ENCODE peak calls at places on chromosomes 6 and 20, in six cellular contexts. B is AG20443; L is head of caudate nucleus; C is CD4-positive, alpha-beta memory T cell; E is neural crest cell; A is HEK293T. Q is an unnamed sample.

GRCh38 chr6:52135217-52135616 is 47.8 kb upstream of the PKHD1 start:
- DNase-seq in A (no peak), B (no peak), C (no peak), E (no peak), L (no peak), Q (no peak)

GRCh38 chr20:38148328-38149102 is 16.6 kb downstream of the TGM2 start:
- DNase-seq in L (no peak), A (no peak), B (no peak), C (no peak), E (no peak), Q (no peak)

GRCh38 chr6:138864343-138864890 is 68.5 kb downstream of the ECT2L start:
- DNase-seq in B (no peak), C (no peak), E (no peak), A (no peak), L (no peak), Q (no peak)

GRCh38 chr20:45336530-45337366 is 11.5 kb downstream of the SDC4 start:
- DNase-seq in L (peak), A (no peak), C (no peak), B (peak), E (no peak), Q (peak)

GRCh38 chr6:129835691-129836090 is 25.4 kb downstream of the TMEM244 start:
- DNase-seq in C (no peak), E (no peak), A (no peak), B (no peak), L (no peak), Q (no peak)

GRCh38 chr6:35491558-35492541 is 5.0 kb downstream of the TEAD3 start:
- DNase-seq in B (no peak), L (no peak), E (no peak), A (no peak), C (no peak), Q (no peak)

GRCh38 chr6:138970856-138971425 is 17.1 kb downstream of the REPS1 start:
- DNase-seq in A (no peak), B (peak), E (no peak), C (no peak), L (no peak), Q (peak)

GRCh38 chr20:58891686-58892125 is 39.2 kb downstream of the GNAS start:
- DNase-seq in L (no peak), C (no peak), E (peak), A (peak), B (peak), Q (no peak)

GRCh38 chr6:166779381-166779780 is 152.3 kb upstream of the RPS6KA2 start:
- DNase-seq in E (no peak), B (no peak), A (no peak), C (no peak), L (peak), Q (no peak)

GRCh38 chr6:169722362-169723199 is 1.7 kb downstream of the PHF10 start:
- DNase-seq in L (peak), E (peak), B (peak), A (peak), C (no peak), Q (peak)

GRCh38 chr6:148814082-148814790 is 67.4 kb downstream of the UST start:
- DNase-seq in C (no peak), L (no peak), E (no peak), A (no peak), B (peak), Q (peak)

GRCh38 chr6:31874836-31875572 is 3.8 kb downstream of the SLC44A4 start:
- DNase-seq in C (no peak), L (no peak), E (no peak), B (no peak), A (no peak), Q (no peak)

GRCh38 chr20:23161968-23162696 is 76.0 kb upstream of the CD93 start:
- DNase-seq in B (no peak), E (no peak), C (peak), L (peak), A (no peak), Q (peak)

GRCh38 chr20:19451591-19452295 is 239.3 kb downstream of the SLC24A3 start:
- DNase-seq in L (no peak), C (no peak), E (no peak), B (no peak), A (no peak), Q (no peak)

GRCh38 chr20:59676126-59676876 is 72.0 kb downstream of the PHACTR3 start:
- DNase-seq in B (no peak), E (no peak), L (peak), A (no peak), C (no peak), Q (no peak)

GRCh38 chr6:33197431-33198048 is 2.9 kb downstream of the RXRB start:
- DNase-seq in C (peak), B (peak), A (peak), E (peak), L (peak), Q (peak)

GRCh38 chr6:167826230-167827061 is at the start of gene AFDN:
- DNase-seq in A (peak), C (peak), E (peak), L (peak), B (peak), Q (peak)

GRCh38 chr6:30988209-30988825 is 4.8 kb downstream of the MUC21 start:
- DNase-seq in B (no peak), C (no peak), L (no peak), E (no peak), A (no peak), Q (no peak)

GRCh38 chr6:5995705-5996686 is 10.7 kb downstream of the NRN1 start:
- DNase-seq in L (no peak), C (no peak), E (peak), B (peak), A (peak), Q (peak)

Q was measured in foreskin fibroblast.